ENCODE peak calls at places on chromosomes 16 and 17, in seven cellular contexts. One of them, this sample, is unnamed.

GRCh38 chr17:66165537-66166123 is 26.3 kb downstream of the CEP112 start:
- DNase-seq in A172: peak
- DNase-seq in epithelial cell of prostate: no peak
- DNase-seq in NCI-H1436: peak
- DNase-seq in nephron progenitor cell: peak
- DNase-seq in BJ: peak
- DNase-seq in stimulated activated CD8-positive, alpha-beta memory T cell treated with anti-CD3 and anti-CD28 coated beads, Interleukin-4, amount 100 ng/mL, for 1 hour: no peak
- DNase-seq in this sample: no peak

GRCh38 chr17:44981221-44981968 is 13.3 kb upstream of the C1QL1 start:
- DNase-seq in A172: peak
- DNase-seq in epithelial cell of prostate: peak
- DNase-seq in NCI-H1436: no peak
- DNase-seq in nephron progenitor cell: no peak
- DNase-seq in BJ: peak
- DNase-seq in stimulated activated CD8-positive, alpha-beta memory T cell treated with anti-CD3 and anti-CD28 coated beads, Interleukin-4, amount 100 ng/mL, for 1 hour: no peak
- DNase-seq in this sample: no peak

GRCh38 chr17:48483471-48484131 is 47.2 kb downstream of the HOXB1 start:
- DNase-seq in A172: peak
- DNase-seq in epithelial cell of prostate: peak
- DNase-seq in NCI-H1436: no peak
- DNase-seq in nephron progenitor cell: no peak
- DNase-seq in BJ: peak
- DNase-seq in stimulated activated CD8-positive, alpha-beta memory T cell treated with anti-CD3 and anti-CD28 coated beads, Interleukin-4, amount 100 ng/mL, for 1 hour: no peak
- DNase-seq in this sample: no peak

GRCh38 chr16:87464691-87465300 is 28.0 kb downstream of the ZCCHC14 start:
- DNase-seq in A172: peak
- DNase-seq in epithelial cell of prostate: no peak
- DNase-seq in NCI-H1436: no peak
- DNase-seq in nephron progenitor cell: no peak
- DNase-seq in BJ: peak
- DNase-seq in stimulated activated CD8-positive, alpha-beta memory T cell treated with anti-CD3 and anti-CD28 coated beads, Interleukin-4, amount 100 ng/mL, for 1 hour: no peak
- DNase-seq in this sample: no peak

GRCh38 chr17:49987681-49988441 is 7.2 kb downstream of the DLX3 start:
- DNase-seq in A172: peak
- DNase-seq in epithelial cell of prostate: no peak
- DNase-seq in NCI-H1436: peak
- DNase-seq in nephron progenitor cell: no peak
- DNase-seq in BJ: no peak
- DNase-seq in stimulated activated CD8-positive, alpha-beta memory T cell treated with anti-CD3 and anti-CD28 coated beads, Interleukin-4, amount 100 ng/mL, for 1 hour: no peak
- DNase-seq in this sample: no peak

GRCh38 chr17:59424331-59424730 is 92.9 kb downstream of the YPEL2 start:
- DNase-seq in A172: no peak
- DNase-seq in epithelial cell of prostate: no peak
- DNase-seq in NCI-H1436: no peak
- DNase-seq in nephron progenitor cell: no peak
- DNase-seq in BJ: no peak
- DNase-seq in stimulated activated CD8-positive, alpha-beta memory T cell treated with anti-CD3 and anti-CD28 coated beads, Interleukin-4, amount 100 ng/mL, for 1 hour: no peak
- DNase-seq in this sample: no peak

GRCh38 chr16:27671410-27671809 is 121.5 kb downstream of the KATNIP start:
- DNase-seq in A172: no peak
- DNase-seq in epithelial cell of prostate: no peak
- DNase-seq in NCI-H1436: no peak
- DNase-seq in nephron progenitor cell: no peak
- DNase-seq in BJ: no peak
- DNase-seq in stimulated activated CD8-positive, alpha-beta memory T cell treated with anti-CD3 and anti-CD28 coated beads, Interleukin-4, amount 100 ng/mL, for 1 hour: no peak
- DNase-seq in this sample: no peak

GRCh38 chr17:31327534-31328526 is 6.4 kb upstream of the EVI2A start:
- DNase-seq in A172: peak
- DNase-seq in epithelial cell of prostate: no peak
- DNase-seq in NCI-H1436: no peak
- DNase-seq in nephron progenitor cell: no peak
- DNase-seq in BJ: peak
- DNase-seq in stimulated activated CD8-positive, alpha-beta memory T cell treated with anti-CD3 and anti-CD28 coated beads, Interleukin-4, amount 100 ng/mL, for 1 hour: no peak
- DNase-seq in this sample: no peak

GRCh38 chr17:14756469-14756868 is 455.6 kb downstream of the HS3ST3B1 start:
- DNase-seq in A172: no peak
- DNase-seq in epithelial cell of prostate: no peak
- DNase-seq in NCI-H1436: no peak
- DNase-seq in nephron progenitor cell: no peak
- DNase-seq in BJ: no peak
- DNase-seq in stimulated activated CD8-positive, alpha-beta memory T cell treated with anti-CD3 and anti-CD28 coated beads, Interleukin-4, amount 100 ng/mL, for 1 hour: no peak
- DNase-seq in this sample: no peak

GRCh38 chr17:50938821-50939541 is 72.8 kb upstream of the TOB1 start:
- DNase-seq in A172: no peak
- DNase-seq in epithelial cell of prostate: no peak
- DNase-seq in NCI-H1436: no peak
- DNase-seq in nephron progenitor cell: no peak
- DNase-seq in BJ: no peak
- DNase-seq in stimulated activated CD8-positive, alpha-beta memory T cell treated with anti-CD3 and anti-CD28 coated beads, Interleukin-4, amount 100 ng/mL, for 1 hour: no peak
- DNase-seq in this sample: no peak

GRCh38 chr17:21061158-21061835 is 18.5 kb upstream of the USP22 start:
- DNase-seq in A172: no peak
- DNase-seq in epithelial cell of prostate: no peak
- DNase-seq in NCI-H1436: no peak
- DNase-seq in nephron progenitor cell: no peak
- DNase-seq in BJ: no peak
- DNase-seq in stimulated activated CD8-positive, alpha-beta memory T cell treated with anti-CD3 and anti-CD28 coated beads, Interleukin-4, amount 100 ng/mL, for 1 hour: no peak
- DNase-seq in this sample: no peak